ENCODE peak calls at places on chromosomes 7 and 10, in four cellular contexts. S, Y, B and W are unnamed samples.
A peak's percentile ranks its signal among the peaks of the same experiment; 100 is the strongest.

GRCh38 chr7:140653319-140654108 is 12.9 kb upstream of the DENND2A start:
- DNase-seq in S (peak; percentile 61), Y (peak; percentile 90), B (peak; percentile 70), W (peak; percentile 79)

GRCh38 chr7:4797858-4798705 is 22.7 kb downstream of the AP5Z1 start:
- DNase-seq in Y (peak; percentile 89), S (peak; percentile 31), B (peak; percentile 94), W (peak; percentile 54)

GRCh38 chr7:2621061-2621828 is 10.5 kb upstream of the TTYH3 start:
- DNase-seq in S (no peak), Y (no peak), B (peak; percentile 70), W (no peak)

GRCh38 chr7:116329845-116330503 is 119.6 kb downstream of the TES start:
- DNase-seq in Y (no peak), B (no peak), S (no peak), W (no peak)

GRCh38 chr7:142811154-142811737 is 40.5 kb downstream of the PRSS2 start:
- DNase-seq in S (peak; percentile 28), B (no peak), Y (peak; percentile 55), W (no peak)

GRCh38 chr7:77833136-77833535 is 34.6 kb downstream of the PHTF2 start:
- DNase-seq in S (no peak), B (no peak), Y (no peak), W (no peak)

GRCh38 chr7:19617921-19618320 is 90.9 kb downstream of the POLR1F start:
- DNase-seq in S (no peak), Y (no peak), B (no peak), W (no peak)

GRCh38 chr7:108686494-108686893 is 116.8 kb downstream of the DNAJB9 start:
- DNase-seq in S (no peak), Y (no peak), B (no peak), W (no peak)

GRCh38 chr7:130207642-130208041 is at the start of gene SSMEM1:
- DNase-seq in S (no peak), B (no peak), Y (no peak), W (no peak)

GRCh38 chr7:50333266-50333665 is 28.8 kb downstream of the IKZF1 start:
- DNase-seq in Y (no peak), S (no peak), B (no peak), W (no peak)

GRCh38 chr10:94423627-94424026 is 21.3 kb downstream of the TBC1D12 start:
- DNase-seq in B (no peak), Y (no peak), S (no peak), W (no peak)

GRCh38 chr7:137804819-137805218 is 42.0 kb downstream of the DGKI start:
- DNase-seq in Y (no peak), B (no peak), S (no peak), W (no peak)

GRCh38 chr7:141700848-141701371 is 1.1 kb downstream of the DENND11 start:
- DNase-seq in S (no peak), B (peak; percentile 50), Y (no peak), W (no peak)

GRCh38 chr7:123666492-123666891 is 10.8 kb downstream of the LMOD2 start:
- DNase-seq in B (no peak), Y (no peak), S (no peak), W (no peak)

GRCh38 chr7:36205844-36206243 is 52.8 kb downstream of the EEPD1 start:
- DNase-seq in Y (no peak), S (no peak), B (no peak), W (no peak)

GRCh38 chr10:13526952-13527863 is 1.6 kb downstream of the BEND7 start:
- DNase-seq in S (peak; percentile 53), B (no peak), Y (no peak), W (no peak)

GRCh38 chr10:80274396-80275134 is 14.9 kb downstream of the MAT1A start:
- DNase-seq in B (no peak), S (no peak), Y (no peak), W (no peak)

GRCh38 chr7:83476501-83476900 is 172.4 kb downstream of the SEMA3E start:
- DNase-seq in S (no peak), B (no peak), Y (no peak), W (no peak)

GRCh38 chr10:96073722-96074121 is 30.3 kb downstream of the CCNJ start:
- DNase-seq in B (no peak), Y (no peak), S (no peak), W (no peak)

GRCh38 chr7:1042161-1042833 is 2.0 kb upstream of the GPR146 start:
- DNase-seq in Y (no peak), B (no peak), S (no peak), W (no peak)

GRCh38 chr10:15163261-15163864 is 5.1 kb downstream of the NMT2 start:
- DNase-seq in S (no peak), Y (no peak), B (no peak), W (no peak)

GRCh38 chr7:44220732-44221131 is 20.0 kb downstream of the YKT6 start:
- DNase-seq in B (no peak), Y (no peak), S (no peak), W (no peak)

GRCh38 chr10:95315509-95315908 is 24.7 kb upstream of the PDLIM1 start:
- DNase-seq in S (no peak), B (no peak), Y (no peak), W (no peak)

GRCh38 chr7:148927141-148927540 is 43.0 kb upstream of the EZH2 start:
- DNase-seq in Y (no peak), B (no peak), S (no peak), W (no peak)

GRCh38 chr7:108603922-108604684 is 34.4 kb downstream of the DNAJB9 start:
- DNase-seq in Y (no peak), S (no peak), B (no peak), W (no peak)

GRCh38 chr10:91521444-91521843 is 111.3 kb downstream of the HECTD2 start:
- DNase-seq in B (no peak), Y (no peak), S (no peak), W (no peak)

GRCh38 chr10:31154996-31155395 is 123.3 kb upstream of the ZNF438 start:
- DNase-seq in S (no peak), Y (no peak), B (no peak), W (no peak)

GRCh38 chr10:31152421-31153133 is 120.9 kb upstream of the ZNF438 start:
- DNase-seq in S (no peak), B (no peak), Y (no peak), W (no peak)

GRCh38 chr10:31153692-31154091 is 122.0 kb upstream of the ZNF438 start:
- DNase-seq in Y (no peak), B (no peak), S (no peak), W (no peak)

GRCh38 chr10:31157125-31157983 is 125.7 kb upstream of the ZNF438 start:
- DNase-seq in S (no peak), B (no peak), Y (no peak), W (no peak)

DNA sequence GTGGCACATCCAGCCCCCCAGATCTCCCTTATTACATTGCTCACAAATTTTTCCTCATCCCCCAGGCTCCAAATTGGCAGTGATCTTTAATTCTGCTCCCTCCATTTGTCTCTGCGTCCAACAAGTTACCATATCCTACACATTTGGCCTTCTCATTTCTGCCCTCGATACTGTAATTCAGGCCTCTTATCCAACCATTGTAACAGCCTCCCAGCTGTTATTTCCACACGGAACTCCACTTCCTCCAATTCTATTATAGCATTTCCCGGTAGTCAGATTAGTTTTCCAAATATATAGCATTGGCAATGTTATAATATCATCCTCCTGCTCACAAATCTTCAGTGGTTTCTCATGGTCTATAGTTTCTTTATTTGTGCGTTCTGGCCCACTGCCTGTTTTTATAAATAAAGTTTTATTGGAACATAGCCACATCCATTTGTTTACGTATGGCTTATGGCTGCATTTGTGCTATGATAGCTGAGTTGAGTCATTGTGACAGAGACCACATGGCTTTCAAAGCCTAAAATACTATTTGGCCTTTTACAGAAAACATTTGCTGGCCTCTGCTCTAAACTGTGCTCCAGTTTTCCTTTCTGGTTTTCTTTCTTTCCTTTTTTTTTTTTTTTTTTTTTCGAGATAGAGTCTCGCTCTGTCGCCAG is 126.5 kb upstream of the ZNF438 start:
- DNase-seq in S (no peak), B (no peak), Y (no peak), W (no peak)
- TF ChIP-seq SUZ12 in S (no peak), B (no peak), Y (no peak), W (no peak)

GRCh38 chr7:155998328-155998691 is 186.0 kb upstream of the SHH start:
- DNase-seq in Y (no peak), B (no peak), S (no peak), W (no peak)
- TF ChIP-seq SUZ12 in Y (no peak), B (no peak), S (no peak), W (no peak)

GRCh38 chr10:1646332-1646731 is 91.0 kb downstream of the ADARB2 start:
- DNase-seq in Y (no peak), B (no peak), S (no peak), W (no peak)

GRCh38 chr10:1645896-1646295 is 91.4 kb downstream of the ADARB2 start:
- DNase-seq in Y (no peak), S (no peak), B (no peak), W (no peak)

GRCh38 chr10:1643911-1644810 is 93.2 kb downstream of the ADARB2 start:
- DNase-seq in B (no peak), S (no peak), Y (no peak), W (no peak)

GRCh38 chr10:1643161-1643910 is 94.0 kb downstream of the ADARB2 start:
- DNase-seq in B (peak; percentile 80), S (peak; percentile 5), Y (peak; percentile 45), W (peak; percentile 52)

DNA sequence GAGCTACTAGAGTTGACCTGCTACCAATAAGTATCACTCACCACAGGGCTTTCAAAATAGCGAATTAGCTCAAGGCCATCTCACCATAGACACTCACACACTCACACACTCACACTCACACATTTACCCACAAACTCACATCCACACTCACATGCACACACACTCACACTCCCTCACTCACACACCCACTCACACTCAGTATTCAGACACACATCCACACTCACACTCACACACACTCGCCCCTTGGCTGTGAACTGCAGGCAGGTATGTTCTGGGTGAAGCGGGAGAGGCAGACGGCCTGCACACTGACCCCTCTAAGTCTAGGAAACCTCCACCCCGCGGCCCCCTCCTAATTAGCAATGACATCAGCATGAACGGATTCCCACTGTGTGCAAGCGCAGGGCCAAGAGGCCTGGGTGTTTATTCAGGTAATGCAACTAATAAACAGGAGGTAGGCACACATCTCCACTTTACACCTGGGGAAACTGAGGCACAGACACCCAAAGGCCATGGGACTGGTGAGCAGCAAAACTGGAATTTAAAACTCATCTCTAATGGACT is 94.6 kb downstream of the ADARB2 start:
- DNase-seq in S (no peak), B (no peak), Y (no peak), W (no peak)
- TF ChIP-seq SUZ12 in S (no peak), B (no peak), Y (no peak), W (no peak)

DNA sequence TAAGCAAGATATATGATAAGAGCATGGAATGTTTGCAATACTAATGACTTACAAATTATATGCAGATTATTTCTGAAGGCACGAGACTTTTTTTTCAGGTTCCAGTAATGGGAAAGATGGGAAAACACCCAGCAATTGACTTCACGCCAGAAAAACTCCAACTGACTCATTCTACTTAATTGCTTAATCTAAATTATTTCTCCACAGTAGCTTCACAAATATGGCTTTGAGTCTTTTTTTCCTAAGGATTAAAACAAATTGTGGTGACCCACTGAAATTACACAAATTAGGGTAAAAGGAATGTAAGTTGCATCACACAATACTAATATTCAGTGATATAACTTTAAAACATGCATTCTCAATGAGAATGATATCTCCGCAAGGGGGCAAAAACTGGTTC is 138.7 kb downstream of the GNAI1 start:
- DNase-seq in B (no peak), Y (no peak), S (no peak), W (no peak)
- TF ChIP-seq SUZ12 in B (no peak), Y (no peak), S (no peak), W (no peak)